ENCODE peak calls at places on chromosomes 6 and 20, in four cellular contexts. H is HFF-Myc, Z is bronchial epithelial cell, J is left lung. I is an unnamed sample.

GRCh38 chr6:34592208-34592952 is 36.3 kb upstream of the SPDEF start:
- DNase-seq in H (no peak), Z (no peak), J (no peak), I (no peak)

GRCh38 chr6:129575378-129576118 is 134.4 kb downstream of the ARHGAP18 start:
- DNase-seq in H (peak; percentile 42), Z (peak; percentile 58), J (no peak), I (no peak)

GRCh38 chr6:116666869-116667268 is 1.7 kb downstream of the ZUP1 start:
- DNase-seq in H (no peak), Z (no peak), J (no peak), I (no peak)

GRCh38 chr20:43799150-43799711 is 72.4 kb upstream of the GTSF1L start:
- DNase-seq in H (no peak), Z (no peak), J (no peak), I (no peak)

GRCh38 chr20:286508-286907 is 4.0 kb downstream of the C20orf96 start:
- DNase-seq in H (no peak), Z (no peak), J (no peak), I (no peak)

GRCh38 chr20:32536861-32537656 is 48.1 kb downstream of the NOL4L start:
- DNase-seq in H (no peak), Z (no peak), J (peak; percentile 84), I (no peak)

GRCh38 chr6:26520088-26520839 is 17.9 kb upstream of the HMGN4 start:
- DNase-seq in H (no peak), Z (peak; percentile 46), J (no peak), I (peak; percentile 80)

GRCh38 chr6:34316442-34317171 is 67.8 kb upstream of the SMIM29 start:
- DNase-seq in H (no peak), Z (no peak), J (no peak), I (no peak)

GRCh38 chr20:47146703-47147102 is 209.8 kb downstream of the ZMYND8 start:
- DNase-seq in H (peak; percentile 50), Z (no peak), J (no peak), I (no peak)

GRCh38 chr6:134449781-134450180 is 131.9 kb upstream of the SGK1 start:
- DNase-seq in H (no peak), Z (no peak), J (no peak), I (no peak)

GRCh38 chr20:64102647-64103354 is 4.6 kb downstream of the NPBWR2 start:
- DNase-seq in H (no peak), Z (no peak), J (peak; percentile 72), I (no peak)

DNA sequence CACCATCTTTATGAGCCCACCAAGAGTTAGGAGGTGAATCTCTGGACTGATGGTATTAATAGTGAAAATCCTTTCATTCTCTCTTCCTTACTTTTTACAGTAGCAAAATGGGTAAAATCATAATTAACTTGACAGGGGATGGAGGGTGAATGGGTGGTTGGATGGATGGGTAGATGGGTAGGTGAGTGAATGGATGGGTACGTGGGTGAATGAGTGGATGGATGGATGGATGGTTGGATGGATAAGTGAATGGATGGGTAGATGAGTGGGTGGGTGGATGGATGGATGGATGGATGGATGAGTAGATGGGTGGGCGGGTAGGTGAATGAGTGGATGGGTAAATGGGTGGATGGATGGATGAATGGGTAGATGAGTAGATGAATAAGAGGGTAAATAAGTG is 63.2 kb downstream of the BMP7 start:
- DNase-seq in H (no peak), Z (no peak), J (no peak), I (no peak)
- TF ChIP-seq CTCF in H (no peak), Z (no peak), J (no peak), I (no peak)

GRCh38 chr20:18904624-18905023 is 91.0 kb downstream of the SCP2D1 start:
- DNase-seq in H (no peak), Z (no peak), J (no peak), I (no peak)
- TF ChIP-seq CTCF in H (no peak), Z (peak; percentile 52), J (no peak), I (no peak)

DNA sequence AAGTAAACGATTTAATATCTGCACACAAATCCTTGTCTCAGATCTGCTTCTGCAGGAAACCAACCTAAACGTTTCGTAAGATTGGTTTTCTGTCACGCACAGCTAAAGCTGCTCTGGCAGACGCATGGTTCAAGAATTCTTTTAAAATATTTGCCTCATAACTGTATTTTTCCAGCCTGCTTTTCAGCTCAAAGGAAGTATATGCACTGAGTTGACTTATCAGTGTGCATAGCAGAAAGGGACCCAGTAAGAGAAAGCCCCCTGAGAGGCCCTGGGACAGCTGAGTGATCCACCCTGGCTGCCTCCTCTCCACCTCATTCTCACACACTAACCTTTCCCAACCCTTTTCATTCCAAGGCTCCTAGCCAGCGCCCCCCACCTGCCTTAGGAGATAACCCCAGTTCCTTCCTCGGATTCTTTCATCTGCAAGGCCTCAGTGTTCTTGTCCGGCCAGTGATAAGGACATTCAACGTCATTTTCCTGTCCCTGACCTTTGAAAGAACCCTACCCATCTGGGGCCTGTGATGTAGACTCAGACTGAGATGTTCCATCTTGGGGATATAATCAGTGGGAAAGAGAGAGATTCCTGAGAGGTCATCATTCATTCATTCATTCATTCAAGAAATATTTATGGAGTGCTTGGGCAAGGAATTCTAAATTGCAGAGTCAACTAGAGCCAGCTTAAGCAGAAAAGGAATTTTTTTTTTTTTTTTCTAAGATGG is 22.4 kb upstream of the SLC9A8 start:
- DNase-seq in H (no peak), Z (no peak), J (no peak), I (no peak)
- TF ChIP-seq CTCF in H (no peak), Z (no peak), J (no peak), I (no peak)

GRCh38 chr6:25089442-25089841 is 153.7 kb upstream of the RIPOR2 start:
- DNase-seq in H (no peak), Z (peak; percentile 73), J (no peak), I (no peak)
- TF ChIP-seq CTCF in H (no peak), Z (no peak), J (no peak), I (no peak)

DNA sequence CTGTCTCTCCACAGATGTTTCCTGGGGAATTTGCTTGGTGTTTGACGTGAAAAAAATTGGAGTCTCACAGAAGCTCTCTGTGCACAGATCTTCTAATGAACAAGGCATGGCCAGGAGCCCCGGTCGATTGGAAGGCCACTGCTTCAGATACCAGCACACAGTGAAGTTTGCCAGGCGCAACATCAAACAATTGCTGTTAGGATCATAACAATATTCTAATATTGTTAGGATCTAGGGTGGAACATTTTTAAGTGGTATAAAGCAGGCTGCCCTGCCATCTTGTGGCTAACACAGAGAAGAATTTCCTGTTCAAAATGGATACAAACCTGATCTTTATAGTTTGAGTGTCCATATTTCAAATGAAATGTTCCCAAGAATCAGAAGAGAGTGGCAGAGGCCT is 64.1 kb downstream of the C6orf118 start:
- DNase-seq in H (no peak), Z (peak; percentile 25), J (no peak), I (no peak)
- TF ChIP-seq CTCF in H (no peak), Z (peak; percentile 37), J (no peak), I (no peak)

GRCh38 chr20:36836591-36837329 is 39.2 kb upstream of the TLDC2 start:
- DNase-seq in H (no peak), Z (peak; percentile 34), J (peak; percentile 86), I (no peak)
- TF ChIP-seq CTCF in H (peak; percentile 70), Z (peak; percentile 58), J (peak; percentile 34), I (no peak)

DNA sequence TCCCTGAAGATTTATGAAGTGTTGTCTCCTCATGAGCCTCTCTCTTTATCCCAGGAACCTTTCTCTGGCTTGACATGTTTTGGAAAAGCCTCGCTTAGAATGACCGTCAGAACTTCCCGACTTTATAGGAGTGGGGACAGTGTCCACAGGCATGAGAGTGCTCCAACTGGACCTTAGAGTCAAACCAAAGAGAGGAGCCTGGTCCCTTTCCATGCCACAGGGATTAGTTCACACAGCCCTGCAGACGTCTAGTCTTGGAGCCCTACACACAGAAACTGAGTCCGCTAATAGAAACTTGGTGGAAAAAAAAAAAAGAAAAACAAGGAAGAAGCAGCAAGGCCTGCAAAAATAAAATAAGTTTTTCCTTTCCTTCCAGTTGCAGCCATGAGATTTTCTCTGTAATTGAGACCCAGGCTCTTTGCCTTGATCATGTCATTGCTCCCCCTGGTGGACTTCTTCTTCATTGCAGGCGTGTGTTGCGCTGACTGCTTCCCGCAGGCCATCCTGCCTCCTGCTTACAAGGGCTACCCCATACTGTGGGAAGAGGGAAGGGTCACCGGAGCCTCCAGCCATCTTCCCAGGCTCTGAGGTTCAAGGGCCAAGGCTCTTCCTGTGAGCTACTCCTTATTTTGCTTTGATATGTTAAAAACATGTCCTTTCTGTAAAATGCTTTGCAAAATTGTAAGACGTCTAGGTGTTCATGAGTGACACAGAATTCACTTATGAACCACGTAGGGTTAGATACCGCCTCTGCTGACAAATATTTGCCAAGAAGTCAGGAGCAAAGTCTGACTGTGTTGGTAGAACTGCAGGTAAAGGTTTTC is 201.0 kb downstream of the UST start:
- DNase-seq in H (peak; percentile 73), Z (peak; percentile 75), J (peak; percentile 61), I (peak; percentile 81)
- TF ChIP-seq CTCF in H (peak; percentile 88), Z (peak; percentile 83), J (peak; percentile 91), I (peak; percentile 80)

GRCh38 chr6:163415176-163415619 is 680 bp downstream of the QKI start:
- DNase-seq in H (no peak), Z (no peak), J (peak; percentile 86), I (no peak)
- TF ChIP-seq CTCF in H (no peak), Z (no peak), J (no peak), I (no peak)

I was measured in coronary artery.